ENCODE peak calls at places on chromosomes 5 and 9, in eight cellular contexts. N is NCI-H446, C is germinal center, V is KBM-7, X is GM18507, R is NCI-H1105 treated with DMSO at 0.1 percent for 48 hours, K is hippocampal formation, P is GM12864. T is an unnamed sample.

GRCh38 chr5:142960309-142960696 is 190.1 kb downstream of the ARHGAP26 start:
- DNase-seq in P (no peak), K (no peak), R (no peak), N (no peak), V (no peak), C (no peak), X (no peak), T (no peak)

GRCh38 chr5:15515229-15515628 is 15.2 kb downstream of the FBXL7 start:
- DNase-seq in K (no peak), V (no peak), R (no peak), C (no peak), P (no peak), N (no peak), X (no peak), T (no peak)

GRCh38 chr9:111412280-111412679 is 71.9 kb downstream of the ECPAS start:
- DNase-seq in R (no peak), P (no peak), C (no peak), V (no peak), X (no peak), K (peak; percentile 57), N (no peak), T (no peak)

GRCh38 chr5:68251386-68251785 is 35.8 kb downstream of the PIK3R1 start:
- DNase-seq in C (no peak), N (no peak), K (no peak), V (no peak), R (no peak), X (no peak), P (no peak), T (no peak)

GRCh38 chr9:33024126-33024965 is 727 bp upstream of the DNAJA1 start:
- DNase-seq in R (peak; percentile 58), N (no peak), V (no peak), C (no peak), P (no peak), K (peak; percentile 34), X (no peak), T (no peak)

GRCh38 chr9:6987381-6987780 is 229.6 kb downstream of the KDM4C start:
- DNase-seq in R (no peak), X (no peak), K (no peak), C (no peak), N (no peak), V (no peak), P (no peak), T (no peak)

GRCh38 chr5:167549763-167550162 is 741.7 kb upstream of the WWC1 start:
- DNase-seq in N (no peak), C (no peak), P (no peak), K (no peak), V (no peak), R (no peak), X (no peak), T (no peak)

GRCh38 chr5:58459860-58460726 is at the start of gene PLK2:
- DNase-seq in N (peak; percentile 86), P (peak; percentile 30), X (peak; percentile 60), C (peak; percentile 88), V (peak; percentile 93), K (peak; percentile 89), R (no peak), T (peak; percentile 94)

GRCh38 chr9:137434498-137435380 is 6.4 kb downstream of the ENTPD8 start:
- DNase-seq in N (no peak), R (no peak), K (no peak), C (peak; percentile 2), P (no peak), V (no peak), X (no peak), T (peak; percentile 40)

GRCh38 chr5:169838688-169839087 is 141.6 kb downstream of the INSYN2B start:
- DNase-seq in V (no peak), K (no peak), R (no peak), X (peak; percentile 14), C (no peak), P (peak; percentile 34), N (no peak), T (no peak)

GRCh38 chr5:123610209-123610608 is 98.2 kb downstream of the CSNK1G3 start:
- DNase-seq in N (no peak), K (no peak), R (no peak), P (no peak), V (no peak), X (no peak), C (no peak), T (no peak)

GRCh38 chr5:139648205-139649081 is at the start of gene CXXC5:
- DNase-seq in V (peak; percentile 79), X (no peak), C (peak; percentile 82), N (peak; percentile 76), P (no peak), R (peak; percentile 55), K (peak; percentile 82), T (peak; percentile 92)

GRCh38 chr5:83551826-83552225 is 80.3 kb downstream of the VCAN start:
- DNase-seq in K (no peak), N (no peak), R (no peak), C (no peak), V (no peak), X (no peak), P (no peak), T (no peak)

GRCh38 chr5:176553260-176554085 is 4.3 kb downstream of the CDHR2 start:
- DNase-seq in N (no peak), P (no peak), R (no peak), C (no peak), K (no peak), X (no peak), V (no peak), T (no peak)

GRCh38 chr9:35729700-35730485 is 2.1 kb downstream of the TLN1 start:
- DNase-seq in N (peak; percentile 48), K (peak; percentile 37), R (peak; percentile 4), V (peak; percentile 82), X (no peak), P (no peak), C (peak; percentile 62), T (peak; percentile 41)

GRCh38 chr5:115641948-115642347 is 16.1 kb upstream of the TMED7 start:
- DNase-seq in K (no peak), X (no peak), N (no peak), R (no peak), V (no peak), C (no peak), P (no peak), T (no peak)

GRCh38 chr5:88671408-88671807 is 211.6 kb downstream of the MEF2C start:
- DNase-seq in V (no peak), C (no peak), K (no peak), N (no peak), R (no peak), X (no peak), P (no peak), T (no peak)

GRCh38 chr9:125639057-125639456 is 68.0 kb downstream of the MAPKAP1 start:
- DNase-seq in V (no peak), X (no peak), R (no peak), P (no peak), N (no peak), K (no peak), C (no peak), T (no peak)

GRCh38 chr5:40429258-40430111 is 250.2 kb upstream of the PTGER4 start:
- DNase-seq in C (no peak), R (no peak), N (no peak), V (peak; percentile 89), K (no peak), P (no peak), X (no peak), T (no peak)

GRCh38 chr9:97711223-97711626 is 14.1 kb upstream of the XPA start:
- DNase-seq in P (no peak), K (no peak), R (no peak), V (no peak), X (no peak), C (no peak), N (no peak), T (no peak)

GRCh38 chr5:149749481-149750365 is 19.6 kb downstream of the PPARGC1B start:
- DNase-seq in P (no peak), R (no peak), V (no peak), C (no peak), K (no peak), N (peak; percentile 15), X (no peak), T (no peak)

GRCh38 chr9:121434946-121435345 is 64.7 kb downstream of the GGTA1 start:
- DNase-seq in V (no peak), K (no peak), X (no peak), R (no peak), P (no peak), C (no peak), N (no peak), T (no peak)

GRCh38 chr5:36728697-36729543 is 122.5 kb downstream of the SLC1A3 start:
- DNase-seq in K (no peak), V (peak; percentile 70), P (no peak), R (peak; percentile 69), N (peak; percentile 90), X (peak; percentile 37), C (peak; percentile 60), T (peak; percentile 71)

GRCh38 chr5:141951341-141951781 is 6.6 kb downstream of the PCDH12 start:
- DNase-seq in R (no peak), P (no peak), X (peak; percentile 33), C (peak; percentile 80), K (no peak), V (peak; percentile 31), N (no peak), T (peak; percentile 50)

T was measured in B cell.